ENCODE peak calls at places on chromosomes 7 and 10, in five cellular contexts. V, N, L, Q and C are unnamed samples.

GRCh38 chr10:28897617-28898464 is 220.5 kb downstream of the BAMBI start:
- DNase-seq in V (no peak), N (no peak), L (peak), Q (no peak), C (no peak)

GRCh38 chr10:123150986-123151738 is 3.0 kb upstream of the BUB3 start:
- DNase-seq in V (peak), N (peak), L (peak), Q (no peak), C (no peak)

GRCh38 chr10:15236340-15236739 is 67.8 kb upstream of the NMT2 start:
- DNase-seq in V (no peak), N (peak), L (peak), Q (no peak), C (no peak)

GRCh38 chr10:31832261-31832660 is 96.4 kb downstream of the ARHGAP12 start:
- DNase-seq in V (no peak), N (no peak), L (no peak), Q (no peak), C (no peak)

GRCh38 chr10:31322647-31323046 is 3.6 kb downstream of the ZEB1 start:
- DNase-seq in V (peak), N (peak), L (no peak), Q (no peak), C (peak)

GRCh38 chr10:30705086-30705624 is 75.6 kb upstream of the LYZL2 start:
- DNase-seq in V (peak), N (no peak), L (no peak), Q (peak), C (no peak)

GRCh38 chr10:16662889-16663288 is 141.2 kb upstream of the C1QL3 start:
- DNase-seq in V (no peak), N (no peak), L (no peak), Q (no peak), C (no peak)

GRCh38 chr10:115854740-115855435 is 418.1 kb downstream of the GFRA1 start:
- DNase-seq in V (no peak), N (peak), L (no peak), Q (no peak), C (no peak)

GRCh38 chr10:80136134-80136571 is 3.6 kb downstream of the PLAC9 start:
- DNase-seq in V (no peak), N (peak), L (peak), Q (no peak), C (peak)

GRCh38 chr7:137399827-137400823 is 56.6 kb upstream of the PTN start:
- DNase-seq in V (no peak), N (peak), L (peak), Q (no peak), C (peak)

GRCh38 chr7:127154101-127154500 is 98.6 kb downstream of the GRM8 start:
- DNase-seq in V (no peak), N (no peak), L (no peak), Q (no peak), C (no peak)

GRCh38 chr10:77297370-77297692 is 340.3 kb downstream of the KCNMA1 start:
- DNase-seq in V (no peak), N (peak), L (peak), Q (no peak), C (no peak)

GRCh38 chr7:134450296-134451000 is 8.5 kb downstream of the AKR1B1 start:
- DNase-seq in V (no peak), N (no peak), L (no peak), Q (no peak), C (no peak)

GRCh38 chr10:32981760-32982159 is 23.7 kb upstream of the ITGB1 start:
- DNase-seq in V (no peak), N (peak), L (no peak), Q (no peak), C (peak)

GRCh38 chr7:41890631-41891265 is 187.9 kb upstream of the INHBA start:
- DNase-seq in V (no peak), N (no peak), L (no peak), Q (no peak), C (no peak)

GRCh38 chr7:132899833-132900232 is 182.1 kb downstream of the CHCHD3 start:
- DNase-seq in V (no peak), N (no peak), L (no peak), Q (no peak), C (no peak)

GRCh38 chr7:137564677-137565076 is 221.1 kb upstream of the PTN start:
- DNase-seq in V (no peak), N (no peak), L (no peak), Q (no peak), C (no peak)

GRCh38 chr7:28296571-28297483 is 115.5 kb upstream of the CREB5 start:
- DNase-seq in V (no peak), N (peak), L (peak), Q (peak), C (peak)